ENCODE peak calls at places on chromosomes 16 and 17, in eight cellular contexts. X, P, J, L, M, U, Y and D are unnamed samples.

GRCh38 chr16:72530434-72530833 is 358.5 kb upstream of the PMFBP1 start:
- DNase-seq in X (no peak), P (no peak), J (peak; percentile 87), L (no peak), M (no peak), U (peak; percentile 85), Y (no peak), D (no peak)

GRCh38 chr17:7156342-7156940 is 22.7 kb downstream of the ASGR1 start:
- DNase-seq in X (no peak), P (no peak), J (no peak), L (no peak), M (no peak), U (no peak), Y (no peak), D (no peak)

GRCh38 chr16:46772463-46772862 is 24.3 kb upstream of the MYLK3 start:
- DNase-seq in X (no peak), P (no peak), J (no peak), L (no peak), M (no peak), U (no peak), Y (no peak), D (no peak)

GRCh38 chr16:89723279-89724250 is 2.2 kb downstream of the ZNF276 start:
- DNase-seq in X (peak; percentile 79), P (no peak), J (peak; percentile 56), L (no peak), M (no peak), U (no peak), Y (peak; percentile 64), D (no peak)

GRCh38 chr17:9470171-9470570 is 105.4 kb downstream of the STX8 start:
- DNase-seq in X (no peak), P (no peak), J (peak; percentile 88), L (no peak), M (no peak), U (no peak), Y (no peak), D (no peak)

GRCh38 chr17:48539177-48539576 is 5.7 kb downstream of the HOXB2 start:
- DNase-seq in X (no peak), P (no peak), J (no peak), L (no peak), M (no peak), U (peak; percentile 57), Y (no peak), D (no peak)

GRCh38 chr17:66469088-66469442 is 166.7 kb downstream of the PRKCA start:
- DNase-seq in X (no peak), P (peak; percentile 17), J (no peak), L (no peak), M (no peak), U (no peak), Y (no peak), D (no peak)

GRCh38 chr16:85234310-85235235 is 122.3 kb upstream of the CIBAR2 start:
- DNase-seq in X (no peak), P (peak; percentile 91), J (peak; percentile 93), L (no peak), M (peak; percentile 79), U (no peak), Y (peak; percentile 76), D (no peak)

GRCh38 chr17:62732125-62732524 is 76.0 kb downstream of the MARCHF10 start:
- DNase-seq in X (no peak), P (no peak), J (no peak), L (no peak), M (no peak), U (no peak), Y (no peak), D (no peak)

GRCh38 chr16:86251682-86252081 is 258.6 kb upstream of the FOXF1 start:
- DNase-seq in X (no peak), P (no peak), J (no peak), L (no peak), M (no peak), U (no peak), Y (no peak), D (no peak)

GRCh38 chr16:86249631-86250030 is 260.7 kb upstream of the FOXF1 start:
- DNase-seq in X (no peak), P (no peak), J (no peak), L (no peak), M (no peak), U (no peak), Y (no peak), D (no peak)

GRCh38 chr16:86248325-86248905 is 261.9 kb upstream of the FOXF1 start:
- DNase-seq in X (no peak), P (no peak), J (no peak), L (no peak), M (no peak), U (no peak), Y (no peak), D (no peak)

GRCh38 chr16:86256995-86257394 is 253.3 kb upstream of the FOXF1 start:
- DNase-seq in X (no peak), P (no peak), J (no peak), L (no peak), M (no peak), U (no peak), Y (no peak), D (no peak)

GRCh38 chr16:86252596-86252995 is 257.7 kb upstream of the FOXF1 start:
- DNase-seq in X (no peak), P (peak; percentile 54), J (peak; percentile 32), L (no peak), M (no peak), U (no peak), Y (no peak), D (no peak)
- TF ChIP-seq CTCF in X (no peak), P (peak; percentile 71), J (peak; percentile 53), L (no peak), M (no peak), U (peak; percentile 32), Y (no peak), D (peak; percentile 32)

DNA sequence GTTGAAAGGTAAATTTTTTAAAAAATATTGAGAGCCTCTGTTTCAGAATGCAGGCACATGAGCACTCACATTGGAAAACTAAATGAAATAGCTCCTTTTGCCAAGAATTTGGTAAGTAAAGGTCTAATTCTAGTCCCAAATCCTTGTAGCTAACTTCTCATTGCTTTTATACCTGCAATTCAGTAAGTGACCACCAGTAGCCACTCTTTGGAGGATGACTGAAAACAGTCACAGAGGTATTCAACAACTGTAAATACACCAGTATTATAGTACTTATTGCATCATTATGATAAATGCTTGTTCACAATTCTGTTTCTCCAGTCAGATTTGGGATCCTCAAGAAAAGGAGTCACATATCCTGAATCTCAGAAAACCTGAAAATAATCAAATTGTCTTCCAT is 562.4 kb upstream of the CDH11 start:
- DNase-seq in X (no peak), P (no peak), J (no peak), L (no peak), M (no peak), U (no peak), Y (no peak), D (no peak)
- TF ChIP-seq CTCF in X (no peak), P (peak; percentile 21), J (peak; percentile 28), L (no peak), M (no peak), U (peak; percentile 43), Y (no peak), D (no peak)

GRCh38 chr16:28834349-28834748 is 11.6 kb downstream of the ATXN2L start:
- DNase-seq in X (no peak), P (no peak), J (no peak), L (no peak), M (no peak), U (no peak), Y (no peak), D (no peak)

GRCh38 chr16:28836761-28837064 is 9.4 kb downstream of the TUFM start:
- DNase-seq in X (no peak), P (no peak), J (no peak), L (no peak), M (no peak), U (no peak), Y (no peak), D (no peak)

GRCh38 chr16:28837672-28838557 is 8.2 kb downstream of the TUFM start:
- DNase-seq in X (no peak), P (no peak), J (no peak), L (no peak), M (no peak), U (no peak), Y (no peak), D (no peak)

GRCh38 chr16:28834873-28835863 is 11.0 kb downstream of the TUFM start:
- DNase-seq in X (no peak), P (no peak), J (no peak), L (no peak), M (no peak), U (no peak), Y (no peak), D (no peak)

DNA sequence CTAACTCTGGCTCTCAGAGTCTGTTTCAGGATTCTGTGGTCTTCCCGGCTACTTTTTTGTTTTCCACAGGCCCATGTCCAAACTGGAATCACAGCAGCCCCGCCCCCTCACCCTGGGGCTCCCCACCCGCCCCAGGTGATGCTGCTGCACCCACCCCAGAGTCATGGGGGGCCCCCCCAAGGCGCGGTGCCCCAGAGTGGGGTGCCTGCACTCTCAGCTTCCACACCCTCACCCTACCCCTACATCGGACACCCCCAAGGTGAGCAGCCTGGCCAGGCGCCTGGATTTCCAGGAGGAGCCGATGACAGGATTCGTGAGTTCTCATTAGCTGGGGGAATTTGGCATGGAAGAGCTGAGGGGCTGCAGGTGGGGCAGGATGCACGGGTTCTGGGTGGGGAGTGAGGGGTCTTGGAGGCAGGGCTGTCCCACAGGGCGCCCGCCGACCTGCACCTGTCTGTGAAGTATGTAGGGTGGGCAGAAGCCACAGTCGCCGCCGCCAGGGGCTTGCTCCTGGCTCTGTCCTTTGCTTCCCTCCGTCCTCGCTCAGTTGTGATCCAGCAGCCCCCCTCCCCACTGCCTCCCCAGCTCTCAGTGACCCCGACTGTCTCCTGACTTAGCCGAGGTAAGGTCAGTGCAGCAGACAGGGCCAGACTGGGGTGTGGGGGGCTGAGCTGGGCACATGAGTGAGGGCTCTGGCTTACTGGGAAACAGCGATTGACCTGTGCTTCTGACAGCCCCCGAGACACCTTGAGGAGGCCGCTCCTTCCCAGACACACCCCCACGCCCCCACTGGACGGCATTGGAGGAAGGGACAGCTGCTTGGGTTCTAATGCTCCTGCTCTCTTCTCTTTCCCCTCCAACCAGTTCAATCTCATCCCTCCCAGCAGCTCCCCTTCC is 10.0 kb downstream of the TUFM start:
- DNase-seq in X (no peak), P (no peak), J (no peak), L (no peak), M (no peak), U (no peak), Y (no peak), D (no peak)
- TF ChIP-seq CTCF in X (no peak), P (no peak), J (no peak), L (no peak), M (no peak), U (no peak), Y (no peak), D (no peak)

DNA sequence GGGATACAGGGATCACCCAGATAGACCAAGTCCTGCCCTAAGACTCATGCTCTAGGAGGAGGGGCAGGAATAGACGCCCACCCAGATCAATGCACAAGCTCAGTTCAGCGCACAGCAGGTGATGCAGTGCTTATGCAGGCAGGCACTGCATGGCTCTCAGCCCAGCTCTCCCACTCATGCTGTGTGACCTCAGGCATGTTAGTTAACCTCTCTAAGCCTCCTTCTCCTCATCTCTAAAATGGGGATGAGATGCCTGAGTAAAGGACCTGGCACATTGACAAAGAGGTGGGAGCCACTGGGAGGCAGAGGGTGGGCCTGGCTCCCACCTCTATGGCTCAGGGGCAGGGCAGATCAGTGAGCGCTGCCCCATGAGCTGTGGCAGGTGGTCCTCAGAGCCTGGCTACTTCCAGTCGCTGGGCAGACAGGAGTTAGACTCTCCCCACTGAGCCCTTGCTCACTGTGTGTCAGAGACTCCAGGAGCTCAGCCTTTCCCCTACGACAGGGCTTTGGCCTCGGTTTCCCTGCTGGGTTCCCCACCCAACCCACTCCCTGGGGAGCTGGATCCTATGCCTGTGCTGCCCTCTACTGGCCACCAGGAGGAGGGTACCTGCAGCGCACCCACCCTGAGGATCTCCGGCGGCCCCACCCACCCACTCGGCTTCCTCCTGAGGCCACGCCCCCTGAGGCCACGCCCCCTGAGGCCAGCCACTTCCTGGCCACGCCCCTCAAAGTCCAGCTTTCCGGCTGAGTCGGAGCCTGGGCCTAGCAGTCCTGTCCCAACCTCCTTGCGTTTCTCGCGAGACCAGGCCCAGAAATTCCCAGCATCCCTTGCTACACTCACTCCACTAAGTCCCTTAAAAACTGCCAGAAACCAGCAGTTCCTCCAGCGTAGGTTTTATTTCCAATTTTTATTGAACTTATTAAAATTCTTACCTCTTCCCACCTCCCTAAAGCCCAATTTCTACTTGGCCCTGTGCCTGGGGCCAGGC is 196.1 kb downstream of the GSG1L start:
- DNase-seq in X (peak; percentile 27), P (peak; percentile 84), J (peak; percentile 80), L (no peak), M (no peak), U (peak; percentile 75), Y (peak; percentile 51), D (peak; percentile 23)
- TF ChIP-seq CTCF in X (peak; percentile 26), P (peak; percentile 55), J (peak; percentile 73), L (no peak), M (peak; percentile 46), U (peak; percentile 61), Y (no peak), D (peak; percentile 70)